ENCODE peak calls at places on chromosomes 16 and 17, in six cellular contexts. One of them, this sample, is unnamed.

GRCh38 chr17:4405038-4405669 is 28.6 kb upstream of the SPNS3 start:
- DNase-seq in HepG2: no peak
- DNase-seq in H1: no peak
- DNase-seq in K562: no peak
- DNase-seq in GM12878: peak
- DNase-seq in GM12891: no peak
- DNase-seq in this sample: no peak

GRCh38 chr16:80337786-80338185 is 203.0 kb upstream of the DYNLRB2 start:
- DNase-seq in HepG2: no peak
- DNase-seq in K562: no peak
- DNase-seq in GM12878: no peak
- DNase-seq in H1: peak
- DNase-seq in GM12891: no peak
- DNase-seq in this sample: no peak

GRCh38 chr17:82589851-82590180 is 58.4 kb downstream of the WDR45B start:
- DNase-seq in K562: no peak
- DNase-seq in GM12891: no peak
- DNase-seq in HepG2: no peak
- DNase-seq in H1: no peak
- DNase-seq in GM12878: no peak
- DNase-seq in this sample: no peak

GRCh38 chr17:47188266-47188665 is 829 bp downstream of the CDC27 start:
- DNase-seq in GM12891: no peak
- DNase-seq in GM12878: no peak
- DNase-seq in H1: no peak
- DNase-seq in HepG2: no peak
- DNase-seq in K562: peak
- DNase-seq in this sample: no peak

GRCh38 chr17:2449486-2449885 is 48.6 kb upstream of the MNT start:
- DNase-seq in GM12891: no peak
- DNase-seq in GM12878: no peak
- DNase-seq in H1: no peak
- DNase-seq in K562: no peak
- DNase-seq in HepG2: no peak
- DNase-seq in this sample: no peak

GRCh38 chr16:24035127-24035842 is 199.5 kb downstream of the PRKCB start:
- DNase-seq in GM12891: no peak
- DNase-seq in HepG2: no peak
- DNase-seq in K562: peak
- DNase-seq in GM12878: no peak
- DNase-seq in H1: no peak
- DNase-seq in this sample: peak

GRCh38 chr16:88651276-88651988 is 579 bp upstream of the CYBA start:
- DNase-seq in GM12891: peak
- DNase-seq in GM12878: peak
- DNase-seq in H1: no peak
- DNase-seq in K562: peak
- DNase-seq in HepG2: peak
- DNase-seq in this sample: peak

GRCh38 chr16:65700599-65700998 is 578.7 kb upstream of the CDH11 start:
- DNase-seq in K562: no peak
- DNase-seq in GM12878: no peak
- DNase-seq in H1: no peak
- DNase-seq in GM12891: no peak
- DNase-seq in HepG2: no peak
- DNase-seq in this sample: no peak

GRCh38 chr17:47131761-47132160 is 57.3 kb downstream of the CDC27 start:
- DNase-seq in HepG2: no peak
- DNase-seq in H1: no peak
- DNase-seq in GM12878: no peak
- DNase-seq in GM12891: no peak
- DNase-seq in K562: no peak
- DNase-seq in this sample: no peak

GRCh38 chr16:30985401-30986128 is 558 bp downstream of the HSD3B7 start:
- DNase-seq in K562: peak
- DNase-seq in GM12878: no peak
- DNase-seq in HepG2: peak
- DNase-seq in H1: peak
- DNase-seq in GM12891: no peak
- DNase-seq in this sample: no peak

GRCh38 chr17:35723735-35724134 is 7.7 kb upstream of the RASL10B start:
- DNase-seq in K562: no peak
- DNase-seq in GM12878: no peak
- DNase-seq in HepG2: no peak
- DNase-seq in GM12891: no peak
- DNase-seq in H1: no peak
- DNase-seq in this sample: no peak

GRCh38 chr16:77330332-77331043 is 104.3 kb downstream of the ADAMTS18 start:
- DNase-seq in GM12878: no peak
- DNase-seq in HepG2: no peak
- DNase-seq in K562: no peak
- DNase-seq in H1: no peak
- DNase-seq in GM12891: no peak
- DNase-seq in this sample: no peak

GRCh38 chr17:34579017-34579946 is at the start of gene TMEM132E:
- DNase-seq in GM12891: peak
- DNase-seq in HepG2: no peak
- DNase-seq in H1: peak
- DNase-seq in GM12878: no peak
- DNase-seq in K562: no peak
- DNase-seq in this sample: no peak

GRCh38 chr17:36935681-36936454 is 1.4 kb upstream of the LHX1 start:
- DNase-seq in GM12891: no peak
- DNase-seq in GM12878: no peak
- DNase-seq in H1: peak
- DNase-seq in HepG2: no peak
- DNase-seq in K562: no peak
- DNase-seq in this sample: no peak

GRCh38 chr17:63434951-63435571 is 11.0 kb downstream of the CYB561 start:
- DNase-seq in H1: no peak
- DNase-seq in GM12891: no peak
- DNase-seq in K562: no peak
- DNase-seq in GM12878: no peak
- DNase-seq in HepG2: no peak
- DNase-seq in this sample: no peak

GRCh38 chr17:63911657-63912100 is 621 bp upstream of the CSHL1 start:
- DNase-seq in K562: peak
- DNase-seq in HepG2: no peak
- DNase-seq in H1: peak
- DNase-seq in GM12891: no peak
- DNase-seq in GM12878: no peak
- DNase-seq in this sample: peak

GRCh38 chr17:10626378-10626777 is 30.7 kb downstream of the MYH3 start:
- DNase-seq in H1: no peak
- DNase-seq in GM12891: no peak
- DNase-seq in GM12878: no peak
- DNase-seq in HepG2: no peak
- DNase-seq in K562: no peak
- DNase-seq in this sample: no peak

GRCh38 chr16:27138257-27138656 is 65.1 kb upstream of the KDM8 start:
- DNase-seq in GM12891: no peak
- DNase-seq in H1: no peak
- DNase-seq in HepG2: no peak
- DNase-seq in GM12878: no peak
- DNase-seq in K562: no peak
- DNase-seq in this sample: no peak

GRCh38 chr16:68696514-68696913 is 40.6 kb upstream of the CDH1 start:
- DNase-seq in H1: no peak
- DNase-seq in HepG2: peak
- DNase-seq in GM12891: no peak
- DNase-seq in K562: no peak
- DNase-seq in GM12878: no peak
- DNase-seq in this sample: no peak

GRCh38 chr17:2192367-2193028 is 111.1 kb downstream of the SMG6 start:
- DNase-seq in H1: no peak
- DNase-seq in GM12891: no peak
- DNase-seq in GM12878: peak
- DNase-seq in K562: peak
- DNase-seq in HepG2: no peak
- DNase-seq in this sample: no peak

DNA sequence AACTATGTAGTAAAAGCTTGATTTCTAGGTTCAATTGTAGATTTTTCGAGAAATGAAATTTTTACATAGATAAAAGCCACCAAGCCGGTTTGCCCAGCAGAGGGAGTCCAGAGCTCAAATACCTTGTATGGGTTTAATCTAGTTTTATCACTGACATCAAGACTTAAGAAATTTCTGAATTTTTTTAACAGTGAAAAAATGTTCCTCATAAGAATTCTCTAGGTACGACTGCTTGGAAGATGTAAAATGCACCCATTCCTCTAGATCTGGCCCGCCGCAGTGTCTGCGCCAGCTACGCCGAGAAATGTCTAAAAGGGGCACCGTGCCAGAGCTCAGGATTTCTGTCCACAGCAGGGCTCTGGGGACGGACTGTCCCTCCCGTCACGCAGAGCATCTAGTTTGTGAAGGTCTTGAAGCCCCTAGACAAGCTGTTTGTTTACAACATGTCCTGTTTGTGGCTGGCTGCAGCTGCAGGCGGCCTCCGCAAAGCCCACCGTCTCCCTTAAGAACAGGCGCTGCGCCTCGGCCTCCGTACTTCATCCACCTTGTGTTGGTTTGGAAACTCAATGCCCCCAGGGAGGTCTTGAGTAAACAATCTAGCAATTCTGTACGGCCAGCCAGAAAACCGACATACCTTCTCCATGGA is 24.8 kb downstream of the MAP1LC3B start:
- DNase-seq in HepG2: peak
- DNase-seq in GM12878: no peak
- DNase-seq in GM12891: no peak
- DNase-seq in H1: no peak
- DNase-seq in K562: no peak
- DNase-seq in this sample: no peak
- TF ChIP-seq POLR2A in HepG2: no peak
- TF ChIP-seq POLR2A in GM12878: no peak
- TF ChIP-seq POLR2A in GM12891: no peak
- TF ChIP-seq POLR2A in H1: no peak
- TF ChIP-seq POLR2A in K562: no peak
- TF ChIP-seq POLR2A in this sample: no peak

DNA sequence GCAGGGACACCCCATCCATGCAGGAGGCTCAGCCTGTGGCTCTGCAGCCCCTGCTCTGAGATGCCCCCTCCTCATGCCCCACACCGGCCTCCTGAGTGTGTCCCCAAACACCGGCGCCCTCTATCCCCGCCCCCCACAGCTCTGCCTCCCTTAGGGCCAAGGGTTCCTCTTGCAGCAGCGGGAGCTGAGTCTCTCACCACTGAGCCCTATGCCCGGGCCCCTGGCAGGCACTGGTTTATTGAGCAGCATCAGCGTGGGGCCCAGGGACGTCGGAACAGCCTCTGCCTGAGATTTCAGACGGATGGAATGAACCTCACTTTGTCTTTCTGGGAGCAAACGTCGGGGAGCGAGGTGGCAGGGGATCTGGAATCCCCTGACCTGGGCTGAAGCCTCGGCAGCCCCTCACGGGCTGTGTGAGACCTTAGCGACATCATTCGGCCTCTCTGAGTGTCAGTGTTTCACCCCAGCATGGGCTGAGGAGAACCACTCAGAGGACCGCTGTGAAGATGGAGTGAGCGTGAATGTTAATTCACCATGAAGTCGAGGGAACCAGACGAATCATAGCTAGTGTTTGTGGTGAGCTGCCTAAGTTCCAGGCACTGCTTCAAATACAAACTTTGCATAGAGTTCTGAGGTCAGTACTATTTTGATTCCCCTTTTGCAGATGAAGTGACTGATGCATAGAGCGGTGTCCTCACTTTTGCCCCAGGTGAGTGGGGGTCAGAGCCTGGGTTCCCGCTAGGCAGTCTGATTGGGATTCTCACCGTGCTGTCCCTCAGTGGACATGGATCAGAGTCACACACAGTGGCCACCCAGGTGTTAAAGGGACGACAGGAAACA is 5.3 kb upstream of the C16orf74 start:
- DNase-seq in H1: no peak
- DNase-seq in HepG2: no peak
- DNase-seq in GM12891: peak
- DNase-seq in GM12878: peak
- DNase-seq in K562: no peak
- DNase-seq in this sample: no peak
- TF ChIP-seq TAF1 in H1: no peak
- TF ChIP-seq TAF1 in HepG2: no peak
- TF ChIP-seq TAF1 in GM12891: peak
- TF ChIP-seq TAF1 in GM12878: peak
- TF ChIP-seq TAF1 in K562: no peak
- TF ChIP-seq TAF1 in this sample: no peak

DNA sequence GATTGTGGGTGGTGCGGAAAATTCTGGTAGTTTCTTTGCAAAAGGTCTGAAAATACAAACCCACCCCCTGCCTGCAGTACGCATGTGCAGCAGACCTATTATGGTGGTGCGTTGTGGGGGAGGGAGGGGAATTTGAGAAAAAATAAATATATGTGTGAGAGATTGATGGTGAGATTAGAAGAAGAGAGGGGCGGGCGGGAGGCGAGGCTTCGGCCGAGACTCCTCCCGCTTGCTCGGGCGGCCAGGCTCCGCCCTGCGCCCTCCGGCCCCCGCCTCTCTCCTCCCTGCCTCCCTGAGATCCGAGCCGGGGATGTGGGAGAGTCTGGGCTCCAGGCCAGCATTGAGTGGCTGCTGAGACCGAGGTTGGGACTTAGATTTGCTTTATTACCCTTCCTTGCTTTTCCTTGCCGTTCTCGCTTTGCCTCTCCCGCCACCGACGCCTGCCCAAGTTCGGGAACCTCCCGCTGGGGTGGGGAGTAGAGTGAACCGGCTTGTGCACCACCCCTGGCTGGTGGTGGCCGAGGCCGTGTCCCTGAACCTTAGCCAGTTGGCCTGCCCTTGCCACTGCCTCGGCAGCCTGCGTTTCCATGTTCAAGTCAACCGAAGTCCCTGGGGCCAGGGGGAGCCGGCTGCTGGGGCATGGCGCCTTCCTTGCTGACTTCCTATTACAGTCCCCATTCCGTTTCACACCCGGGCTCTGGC is 956 bp upstream of the CHD3 start:
- DNase-seq in K562: peak
- DNase-seq in HepG2: peak
- DNase-seq in H1: peak
- DNase-seq in GM12878: peak
- DNase-seq in GM12891: peak
- DNase-seq in this sample: peak
- TF ChIP-seq POLR2A in K562: no peak
- TF ChIP-seq POLR2A in HepG2: peak
- TF ChIP-seq POLR2A in H1: no peak
- TF ChIP-seq POLR2A in GM12878: no peak
- TF ChIP-seq POLR2A in GM12891: no peak
- TF ChIP-seq POLR2A in this sample: peak

GRCh38 chr16:87603684-87604571 is 1.6 kb downstream of the JPH3 start:
- DNase-seq in H1: no peak
- DNase-seq in GM12878: no peak
- DNase-seq in GM12891: no peak
- DNase-seq in K562: no peak
- DNase-seq in HepG2: no peak
- DNase-seq in this sample: no peak
- TF ChIP-seq TAF1 in H1: no peak
- TF ChIP-seq TAF1 in GM12878: no peak
- TF ChIP-seq TAF1 in GM12891: no peak
- TF ChIP-seq TAF1 in K562: no peak
- TF ChIP-seq TAF1 in HepG2: no peak
- TF ChIP-seq TAF1 in this sample: no peak